ENCODE peak calls at places on chromosomes 7 and 10, in ten cellular contexts. V is GM13977; E is iris pigment epithelial cell; Y is nephron progenitor cell; D is AG09309; R is left ventricle myocardium inferior; K is stimulated activated CD4-positive, alpha-beta T cell treated with anti-CD3 and anti-CD28 coated beads, Interleukin-1b, Interleukin-23, amount 100 ng/mL, for 24 hours; M is activated naive CD4-positive, alpha-beta T cell treated with anti-CD3 and anti-CD28 coated beads, Interleukin-2, amount 50 U/mL, for 72 hours; H is activated effector memory CD4-positive, alpha-beta T cell treated with Interleukin-2 at 50 U/mL for 16 hours; F is progenitor cell of endocrine pancreas. T is an unnamed sample.

GRCh38 chr7:157985636-157986035 is 602.0 kb downstream of the PTPRN2 start:
- DNase-seq in V (no peak), E (no peak), Y (no peak), D (no peak), R (no peak), K (no peak), M (no peak), H (no peak), F (no peak), T (no peak)

GRCh38 chr7:112449353-112449752 is 907 bp upstream of the IFRD1 start:
- DNase-seq in V (peak; percentile 24), E (peak; percentile 52), Y (no peak), D (no peak), R (no peak), K (peak; percentile 30), M (peak; percentile 39), H (peak; percentile 8), F (no peak), T (peak; percentile 89)

GRCh38 chr7:14398531-14398930 is 409.1 kb upstream of the ETV1 start:
- DNase-seq in V (no peak), E (no peak), Y (no peak), D (no peak), R (no peak), K (no peak), M (no peak), H (no peak), F (no peak), T (no peak)

GRCh38 chr7:143900230-143900766 is 1.7 kb downstream of the TCAF1 start:
- DNase-seq in V (no peak), E (peak; percentile 59), Y (no peak), D (no peak), R (no peak), K (no peak), M (no peak), H (no peak), F (no peak), T (peak; percentile 52)

GRCh38 chr7:36303202-36304098 is 86.2 kb upstream of the ANLN start:
- DNase-seq in V (no peak), E (peak; percentile 86), Y (no peak), D (peak; percentile 88), R (peak; percentile 86), K (no peak), M (no peak), H (no peak), F (no peak), T (peak; percentile 88)

GRCh38 chr7:108459922-108460551 is 3.8 kb upstream of the NRCAM start:
- DNase-seq in V (peak; percentile 60), E (no peak), Y (no peak), D (no peak), R (no peak), K (no peak), M (no peak), H (no peak), F (no peak), T (peak; percentile 29)

GRCh38 chr7:1741751-1742554 is 71.9 kb downstream of the ELFN1 start:
- DNase-seq in V (peak; percentile 82), E (no peak), Y (no peak), D (no peak), R (peak; percentile 41), K (no peak), M (no peak), H (no peak), F (no peak), T (no peak)

GRCh38 chr10:22697799-22698198 is 16.6 kb downstream of the PIP4K2A start:
- DNase-seq in V (no peak), E (no peak), Y (no peak), D (no peak), R (no peak), K (no peak), M (no peak), H (no peak), F (no peak), T (no peak)

GRCh38 chr7:23213755-23214154 is 31.9 kb downstream of the NUP42 start:
- DNase-seq in V (no peak), E (no peak), Y (no peak), D (no peak), R (no peak), K (no peak), M (no peak), H (no peak), F (no peak), T (no peak)

T was measured in bronchial epithelial cell.